ENCODE peak calls at places on chromosomes 1 and 21, in four cellular contexts. O is HepG2, R is K562, U is GM12878. V is an unnamed sample.

GRCh38 chr1:157517026-157517425 is 35.3 kb downstream of the FCRL5 start:
- DNase-seq in U (no peak), R (no peak), O (no peak), V (no peak)

GRCh38 chr1:229749992-229750391 is 123.9 kb downstream of the URB2 start:
- DNase-seq in O (no peak), U (no peak), R (no peak), V (no peak)

GRCh38 chr1:145922266-145922665 is 3.7 kb upstream of the PEX11B start:
- DNase-seq in R (no peak), U (no peak), O (no peak), V (no peak)

GRCh38 chr1:212161231-212161781 is 123.9 kb upstream of the PPP2R5A start:
- DNase-seq in R (peak), O (no peak), U (peak), V (no peak)

GRCh38 chr21:41374177-41374712 is 12.4 kb downstream of the MX2 start:
- DNase-seq in R (no peak), O (no peak), U (no peak), V (no peak)

GRCh38 chr1:46202975-46203737 is at the start of gene LURAP1:
- DNase-seq in U (no peak), R (peak), O (no peak), V (peak)

GRCh38 chr1:218527737-218528136 is 182.6 kb downstream of the TGFB2 start:
- DNase-seq in R (no peak), U (no peak), O (no peak), V (no peak)

GRCh38 chr1:1098656-1099425 is 17.0 kb downstream of the C1orf159 start:
- DNase-seq in O (no peak), R (no peak), U (no peak), V (no peak)

GRCh38 chr1:220153147-220153546 is 59.2 kb downstream of the IARS2 start:
- DNase-seq in O (no peak), R (no peak), U (no peak), V (no peak)

GRCh38 chr1:47927165-47927564 is 70.0 kb downstream of the TRABD2B start:
- DNase-seq in O (peak), U (no peak), R (no peak), V (no peak)

GRCh38 chr21:39788383-39788782 is 43.4 kb downstream of the IGSF5 start:
- DNase-seq in R (peak), O (peak), U (no peak), V (peak)

GRCh38 chr1:1171551-1172340 is 1.9 kb upstream of the TTLL10 start:
- DNase-seq in O (no peak), U (no peak), R (peak), V (peak)

GRCh38 chr1:204361341-204361771 is 1.6 kb upstream of the PLEKHA6 start:
- DNase-seq in R (no peak), U (no peak), O (no peak), V (no peak)

GRCh38 chr1:173914366-173914871 is 2.7 kb downstream of the SERPINC1 start:
- DNase-seq in O (peak), R (peak), U (no peak), V (peak)

GRCh38 chr1:181099152-181100014 is 10.9 kb downstream of the IER5 start:
- DNase-seq in U (peak), O (no peak), R (no peak), V (no peak)

GRCh38 chr1:54884135-54884586 is 2.8 kb downstream of the DHCR24 start:
- DNase-seq in R (no peak), U (no peak), O (peak), V (no peak)

GRCh38 chr1:183987593-183988318 is 49.8 kb downstream of the COLGALT2 start:
- DNase-seq in R (no peak), U (no peak), O (no peak), V (no peak)

GRCh38 chr1:20368866-20369545 is 78.3 kb downstream of the VWA5B1 start:
- DNase-seq in U (no peak), R (no peak), O (no peak), V (no peak)

GRCh38 chr1:37808369-37809319 is 636 bp upstream of the YRDC start:
- DNase-seq in R (peak), U (no peak), O (no peak), V (peak)

GRCh38 chr1:184759651-184760050 is 5.0 kb upstream of the EDEM3 start:
- DNase-seq in R (no peak), O (no peak), U (no peak), V (no peak)

GRCh38 chr1:18302788-18303413 is 177.8 kb upstream of the KLHDC7A start:
- DNase-seq in R (peak), U (no peak), O (no peak), V (peak)

GRCh38 chr1:4171480-4172450 is 271.7 kb upstream of the C1orf174 start:
- DNase-seq in O (no peak), R (no peak), U (no peak), V (no peak)

GRCh38 chr1:154768456-154769125 is 101.5 kb downstream of the KCNN3 start:
- DNase-seq in U (no peak), R (no peak), O (no peak), V (no peak)

GRCh38 chr1:184684285-184685077 is 70.2 kb downstream of the EDEM3 start:
- DNase-seq in O (no peak), U (no peak), R (no peak), V (no peak)

GRCh38 chr1:76074321-76075187 is at the start of gene ST6GALNAC3:
- DNase-seq in R (peak), O (peak), U (no peak), V (peak)

GRCh38 chr21:14554948-14555347 is 8.8 kb upstream of the SAMSN1 start:
- DNase-seq in R (no peak), U (no peak), O (no peak), V (no peak)

GRCh38 chr1:234770031-234770795 is 160.2 kb upstream of the IRF2BP2 start:
- DNase-seq in U (no peak), R (no peak), O (no peak), V (no peak)

GRCh38 chr1:198756470-198756869 is 117.6 kb downstream of the PTPRC start:
- DNase-seq in O (no peak), R (no peak), U (no peak), V (no peak)

GRCh38 chr1:160096491-160097116 is 1.8 kb downstream of the IGSF8 start:
- DNase-seq in U (no peak), R (no peak), O (no peak), V (no peak)

GRCh38 chr21:32238063-32238462 is 40.8 kb downstream of the MIS18A start:
- DNase-seq in U (no peak), O (no peak), R (no peak), V (no peak)

GRCh38 chr1:202630541-202630940 is 79.7 kb downstream of the SYT2 start:
- DNase-seq in R (no peak), O (no peak), U (no peak), V (no peak)

GRCh38 chr1:53415432-53415831 is 43.8 kb upstream of the DMRTB1 start:
- DNase-seq in O (no peak), U (no peak), R (no peak), V (no peak)

GRCh38 chr1:53412285-53413174 is 46.7 kb upstream of the DMRTB1 start:
- DNase-seq in O (no peak), R (no peak), U (no peak), V (no peak)

GRCh38 chr1:53411541-53412152 is 47.6 kb upstream of the DMRTB1 start:
- DNase-seq in R (no peak), U (no peak), O (no peak), V (no peak)

GRCh38 chr1:53414632-53415031 is 44.6 kb upstream of the DMRTB1 start:
- DNase-seq in O (no peak), U (no peak), R (no peak), V (no peak)

DNA sequence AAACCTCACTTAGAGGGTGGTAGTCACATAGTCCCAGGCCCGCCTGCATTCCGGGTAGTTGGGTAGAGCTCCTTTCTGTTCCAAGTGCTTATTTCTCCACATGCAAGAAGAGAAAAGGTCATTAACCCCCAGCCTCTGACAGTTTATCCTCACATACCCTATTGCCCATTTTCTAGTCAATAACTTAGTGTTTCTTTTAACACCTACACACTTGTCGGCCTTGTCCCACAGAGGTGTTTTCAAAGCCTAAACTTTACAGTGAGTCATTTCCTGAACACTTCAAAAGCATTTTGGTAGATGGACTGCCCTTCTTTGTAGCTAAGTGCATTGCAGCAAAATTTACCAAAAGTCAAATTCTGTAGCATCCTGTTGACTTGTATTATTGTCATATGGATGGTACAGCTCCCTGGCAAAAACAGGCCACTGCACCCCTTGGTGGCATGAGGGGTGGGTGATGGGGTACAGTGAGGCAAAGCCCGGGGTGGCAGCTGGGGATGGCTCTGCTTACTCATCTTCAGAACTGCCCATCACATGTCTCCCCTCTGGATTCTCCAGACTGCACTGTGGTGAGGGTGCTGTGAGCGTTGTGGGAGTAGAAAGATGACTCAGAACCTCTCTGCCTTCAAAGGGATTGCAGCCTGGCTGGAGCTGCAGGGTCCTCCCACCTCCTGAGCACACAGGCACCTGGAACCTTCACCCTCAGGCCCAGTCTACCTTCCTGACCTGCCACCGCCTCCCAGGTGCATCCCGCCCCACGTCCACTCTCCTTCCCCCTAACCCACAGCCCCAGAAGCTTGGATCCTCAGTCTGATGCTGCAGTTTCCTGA is 45.8 kb upstream of the DMRTB1 start:
- DNase-seq in R (no peak), U (peak), O (peak), V (no peak)
- TF ChIP-seq CREM in R (no peak), U (peak), O (no peak), V (no peak)

GRCh38 chr1:118184737-118185082 is 318 bp downstream of the SPAG17 start:
- DNase-seq in O (no peak), U (no peak), R (peak), V (peak)
- TF ChIP-seq SP1 in O (no peak), U (no peak), R (no peak), V (no peak)

GRCh38 chr21:35563885-35564451 is 496.4 kb downstream of the SETD4 start:
- DNase-seq in R (no peak), O (no peak), U (no peak), V (no peak)
- TF ChIP-seq CREM in R (no peak), O (no peak), U (no peak), V (no peak)

GRCh38 chr1:98119793-98120192 is 199.0 kb upstream of the DPYD start:
- DNase-seq in U (no peak), R (no peak), O (no peak), V (peak)
- TF ChIP-seq SP1 in U (no peak), R (no peak), O (no peak), V (no peak)

GRCh38 chr1:84300501-84300900 is 1.0 kb upstream of the SAMD13 start:
- DNase-seq in O (no peak), R (no peak), U (no peak), V (no peak)

GRCh38 chr1:84298688-84299535 is 2.6 kb upstream of the SAMD13 start:
- DNase-seq in U (no peak), O (no peak), R (peak), V (peak)

GRCh38 chr1:84300991-84301758 is at the start of gene SAMD13:
- DNase-seq in R (no peak), O (no peak), U (peak), V (no peak)

GRCh38 chr1:84298336-84298687 is 3.2 kb upstream of the SAMD13 start:
- DNase-seq in U (no peak), O (no peak), R (peak), V (peak)

GRCh38 chr1:84299536-84300260 is 1.8 kb upstream of the SAMD13 start:
- DNase-seq in O (no peak), U (no peak), R (no peak), V (no peak)
- TF ChIP-seq CREM in O (no peak), U (no peak), R (no peak), V (no peak)

GRCh38 chr21:46138383-46138970 is 16.9 kb downstream of the FTCD start:
- DNase-seq in U (no peak), O (no peak), R (no peak), V (no peak)
- TF ChIP-seq SP1 in U (no peak), O (no peak), R (no peak), V (no peak)

DNA sequence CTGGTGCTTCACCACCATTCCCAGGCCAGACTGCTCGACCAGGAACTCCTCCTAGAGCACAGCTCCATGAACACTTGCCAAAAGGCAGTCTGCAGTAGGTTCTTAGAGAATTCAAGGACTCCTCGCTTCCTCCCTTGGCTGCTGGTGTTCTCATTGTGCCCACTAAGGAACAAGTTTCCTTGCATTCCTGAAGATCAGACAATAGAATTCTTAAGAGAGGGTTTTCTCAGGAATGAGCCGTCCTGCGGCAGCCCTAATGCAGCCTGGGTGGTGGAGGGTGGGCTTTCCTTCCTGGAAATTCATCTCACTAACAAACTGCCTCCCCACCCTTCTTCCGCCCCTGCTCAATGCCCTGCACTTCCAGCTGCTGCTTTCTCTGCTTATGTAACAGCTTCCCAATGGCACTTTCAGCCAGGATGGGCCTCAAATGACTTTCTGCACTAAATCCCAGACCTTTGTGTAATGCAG is 288.0 kb downstream of the PLPP3 start:
- DNase-seq in U (no peak), R (no peak), O (no peak), V (peak)
- TF ChIP-seq CREM in U (no peak), R (no peak), O (no peak), V (no peak)

GRCh38 chr1:100036718-100037664 is 67.2 kb downstream of the SLC35A3 start:
- DNase-seq in O (peak), U (no peak), R (no peak), V (no peak)
- TF ChIP-seq SP1 in O (no peak), U (no peak), R (no peak), V (no peak)

DNA sequence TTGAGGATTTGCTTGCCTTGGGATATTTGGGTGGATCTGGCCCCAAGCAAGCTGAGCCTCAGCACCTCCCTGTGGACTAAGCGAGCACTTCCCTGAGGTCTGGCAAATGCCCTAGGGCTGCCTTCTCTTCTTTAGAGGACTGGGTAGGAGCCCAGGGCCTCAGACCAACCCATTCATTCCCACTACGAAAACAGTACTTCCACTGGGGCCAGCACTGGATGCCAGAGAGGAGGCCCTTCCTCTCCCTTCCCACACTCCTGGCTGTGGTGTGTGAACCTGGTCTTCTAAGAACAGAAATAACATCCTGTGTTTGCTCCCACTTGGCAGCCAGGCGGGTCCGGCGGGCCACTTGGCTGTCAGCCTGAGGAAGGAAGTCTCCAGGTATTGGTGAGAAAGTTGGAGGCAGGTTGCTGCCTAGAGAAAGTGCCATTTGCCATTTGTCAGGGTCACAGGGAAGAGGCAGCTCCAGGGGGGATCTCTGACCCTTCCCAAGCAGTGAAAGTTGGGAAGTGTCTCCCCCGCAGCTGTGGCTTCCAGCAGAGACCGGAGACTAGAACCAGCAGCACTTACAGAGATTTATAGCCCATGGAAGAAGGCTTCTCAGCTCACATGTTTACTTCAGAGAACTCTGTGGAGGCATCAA is 323.5 kb downstream of the SIPA1L2 start:
- DNase-seq in O (no peak), R (no peak), U (no peak), V (peak)
- TF ChIP-seq CREM in O (no peak), R (no peak), U (no peak), V (no peak)

GRCh38 chr1:194870860-194871259 is 1684.4 kb upstream of the B3GALT2 start:
- DNase-seq in O (no peak), R (no peak), U (no peak), V (no peak)

GRCh38 chr1:194873328-194873923 is 1687.0 kb upstream of the B3GALT2 start:
- DNase-seq in U (no peak), O (no peak), R (peak), V (no peak)
- TF ChIP-seq SP1 in U (no peak), O (no peak), R (no peak), V (no peak)